ENCODE peak calls at places on chromosomes 16 and 17, in five cellular contexts. One of them, this sample, is unnamed.

GRCh38 chr17:7207120-7208001 is 12.3 kb downstream of the DLG4 start:
- DNase-seq in MV-4-11: no peak
- DNase-seq in activated T-helper 1 cell treated with anti-CD3 and anti-CD28 coated beads, Interleukin-12 subunit alpha, Interleukin-12 subunit beta, Interleukin-2, Interleukin-4 antibody, amounts not matched to agents 30 ng/mL and 10 ng/mL and 1 ng/mL, durations not matched to agents 14 hours and 24 hours and 36 hours: no peak
- DNase-seq in iris pigment epithelial cell: peak
- DNase-seq in naive thymus-derived CD4-positive, alpha-beta T cell: no peak
- DNase-seq in this sample: peak

GRCh38 chr16:88684569-88685155 is 1.6 kb downstream of the SNAI3 start:
- DNase-seq in MV-4-11: peak
- DNase-seq in activated T-helper 1 cell treated with anti-CD3 and anti-CD28 coated beads, Interleukin-12 subunit alpha, Interleukin-12 subunit beta, Interleukin-2, Interleukin-4 antibody, amounts not matched to agents 30 ng/mL and 10 ng/mL and 1 ng/mL, durations not matched to agents 14 hours and 24 hours and 36 hours: no peak
- DNase-seq in iris pigment epithelial cell: no peak
- DNase-seq in naive thymus-derived CD4-positive, alpha-beta T cell: no peak
- DNase-seq in this sample: no peak

GRCh38 chr16:57386381-57386951 is 14.2 kb downstream of the CX3CL1 start:
- DNase-seq in MV-4-11: no peak
- DNase-seq in activated T-helper 1 cell treated with anti-CD3 and anti-CD28 coated beads, Interleukin-12 subunit alpha, Interleukin-12 subunit beta, Interleukin-2, Interleukin-4 antibody, amounts not matched to agents 30 ng/mL and 10 ng/mL and 1 ng/mL, durations not matched to agents 14 hours and 24 hours and 36 hours: no peak
- DNase-seq in iris pigment epithelial cell: no peak
- DNase-seq in naive thymus-derived CD4-positive, alpha-beta T cell: no peak
- DNase-seq in this sample: peak

GRCh38 chr16:11312718-11313492 is 31.8 kb upstream of the PRM1 start:
- DNase-seq in MV-4-11: no peak
- DNase-seq in activated T-helper 1 cell treated with anti-CD3 and anti-CD28 coated beads, Interleukin-12 subunit alpha, Interleukin-12 subunit beta, Interleukin-2, Interleukin-4 antibody, amounts not matched to agents 30 ng/mL and 10 ng/mL and 1 ng/mL, durations not matched to agents 14 hours and 24 hours and 36 hours: peak
- DNase-seq in iris pigment epithelial cell: peak
- DNase-seq in naive thymus-derived CD4-positive, alpha-beta T cell: no peak
- DNase-seq in this sample: peak

GRCh38 chr16:9402293-9402865 is 310.9 kb downstream of the HAPSTR1 start:
- DNase-seq in MV-4-11: no peak
- DNase-seq in activated T-helper 1 cell treated with anti-CD3 and anti-CD28 coated beads, Interleukin-12 subunit alpha, Interleukin-12 subunit beta, Interleukin-2, Interleukin-4 antibody, amounts not matched to agents 30 ng/mL and 10 ng/mL and 1 ng/mL, durations not matched to agents 14 hours and 24 hours and 36 hours: no peak
- DNase-seq in iris pigment epithelial cell: no peak
- DNase-seq in naive thymus-derived CD4-positive, alpha-beta T cell: no peak
- DNase-seq in this sample: no peak

GRCh38 chr17:72658675-72659074 is 433.8 kb downstream of the SLC39A11 start:
- DNase-seq in MV-4-11: no peak
- DNase-seq in activated T-helper 1 cell treated with anti-CD3 and anti-CD28 coated beads, Interleukin-12 subunit alpha, Interleukin-12 subunit beta, Interleukin-2, Interleukin-4 antibody, amounts not matched to agents 30 ng/mL and 10 ng/mL and 1 ng/mL, durations not matched to agents 14 hours and 24 hours and 36 hours: no peak
- DNase-seq in iris pigment epithelial cell: no peak
- DNase-seq in naive thymus-derived CD4-positive, alpha-beta T cell: no peak
- DNase-seq in this sample: no peak

GRCh38 chr16:57748596-57748995 is 13.0 kb downstream of the KATNB1 start:
- DNase-seq in MV-4-11: no peak
- DNase-seq in activated T-helper 1 cell treated with anti-CD3 and anti-CD28 coated beads, Interleukin-12 subunit alpha, Interleukin-12 subunit beta, Interleukin-2, Interleukin-4 antibody, amounts not matched to agents 30 ng/mL and 10 ng/mL and 1 ng/mL, durations not matched to agents 14 hours and 24 hours and 36 hours: no peak
- DNase-seq in iris pigment epithelial cell: no peak
- DNase-seq in naive thymus-derived CD4-positive, alpha-beta T cell: no peak
- DNase-seq in this sample: no peak

GRCh38 chr16:8774208-8774607 is 23.2 kb downstream of the TMEM186 start:
- DNase-seq in MV-4-11: no peak
- DNase-seq in activated T-helper 1 cell treated with anti-CD3 and anti-CD28 coated beads, Interleukin-12 subunit alpha, Interleukin-12 subunit beta, Interleukin-2, Interleukin-4 antibody, amounts not matched to agents 30 ng/mL and 10 ng/mL and 1 ng/mL, durations not matched to agents 14 hours and 24 hours and 36 hours: no peak
- DNase-seq in iris pigment epithelial cell: no peak
- DNase-seq in naive thymus-derived CD4-positive, alpha-beta T cell: no peak
- DNase-seq in this sample: no peak

GRCh38 chr16:80640316-80640715 is 99.5 kb downstream of the DYNLRB2 start:
- DNase-seq in MV-4-11: no peak
- DNase-seq in activated T-helper 1 cell treated with anti-CD3 and anti-CD28 coated beads, Interleukin-12 subunit alpha, Interleukin-12 subunit beta, Interleukin-2, Interleukin-4 antibody, amounts not matched to agents 30 ng/mL and 10 ng/mL and 1 ng/mL, durations not matched to agents 14 hours and 24 hours and 36 hours: no peak
- DNase-seq in iris pigment epithelial cell: no peak
- DNase-seq in naive thymus-derived CD4-positive, alpha-beta T cell: no peak
- DNase-seq in this sample: no peak

GRCh38 chr16:1220841-1221627 is 4.0 kb downstream of the TPSG1 start:
- DNase-seq in MV-4-11: no peak
- DNase-seq in activated T-helper 1 cell treated with anti-CD3 and anti-CD28 coated beads, Interleukin-12 subunit alpha, Interleukin-12 subunit beta, Interleukin-2, Interleukin-4 antibody, amounts not matched to agents 30 ng/mL and 10 ng/mL and 1 ng/mL, durations not matched to agents 14 hours and 24 hours and 36 hours: no peak
- DNase-seq in iris pigment epithelial cell: no peak
- DNase-seq in naive thymus-derived CD4-positive, alpha-beta T cell: no peak
- DNase-seq in this sample: no peak

GRCh38 chr16:48538746-48539484 is 71.1 kb downstream of the N4BP1 start:
- DNase-seq in MV-4-11: no peak
- DNase-seq in activated T-helper 1 cell treated with anti-CD3 and anti-CD28 coated beads, Interleukin-12 subunit alpha, Interleukin-12 subunit beta, Interleukin-2, Interleukin-4 antibody, amounts not matched to agents 30 ng/mL and 10 ng/mL and 1 ng/mL, durations not matched to agents 14 hours and 24 hours and 36 hours: no peak
- DNase-seq in iris pigment epithelial cell: no peak
- DNase-seq in naive thymus-derived CD4-positive, alpha-beta T cell: no peak
- DNase-seq in this sample: peak

GRCh38 chr16:69365901-69366300 is 14.3 kb upstream of the TMED6 start:
- DNase-seq in MV-4-11: no peak
- DNase-seq in activated T-helper 1 cell treated with anti-CD3 and anti-CD28 coated beads, Interleukin-12 subunit alpha, Interleukin-12 subunit beta, Interleukin-2, Interleukin-4 antibody, amounts not matched to agents 30 ng/mL and 10 ng/mL and 1 ng/mL, durations not matched to agents 14 hours and 24 hours and 36 hours: no peak
- DNase-seq in iris pigment epithelial cell: peak
- DNase-seq in naive thymus-derived CD4-positive, alpha-beta T cell: no peak
- DNase-seq in this sample: peak

GRCh38 chr17:67174190-67174589 is 70.8 kb downstream of the HELZ start:
- DNase-seq in MV-4-11: no peak
- DNase-seq in activated T-helper 1 cell treated with anti-CD3 and anti-CD28 coated beads, Interleukin-12 subunit alpha, Interleukin-12 subunit beta, Interleukin-2, Interleukin-4 antibody, amounts not matched to agents 30 ng/mL and 10 ng/mL and 1 ng/mL, durations not matched to agents 14 hours and 24 hours and 36 hours: no peak
- DNase-seq in iris pigment epithelial cell: no peak
- DNase-seq in naive thymus-derived CD4-positive, alpha-beta T cell: no peak
- DNase-seq in this sample: no peak

GRCh38 chr17:59811209-59811608 is 81.5 kb downstream of the TUBD1 start:
- DNase-seq in MV-4-11: no peak
- DNase-seq in activated T-helper 1 cell treated with anti-CD3 and anti-CD28 coated beads, Interleukin-12 subunit alpha, Interleukin-12 subunit beta, Interleukin-2, Interleukin-4 antibody, amounts not matched to agents 30 ng/mL and 10 ng/mL and 1 ng/mL, durations not matched to agents 14 hours and 24 hours and 36 hours: no peak
- DNase-seq in iris pigment epithelial cell: peak
- DNase-seq in naive thymus-derived CD4-positive, alpha-beta T cell: no peak
- DNase-seq in this sample: no peak

GRCh38 chr16:24851700-24852099 is 5.9 kb downstream of the SLC5A11 start:
- DNase-seq in MV-4-11: no peak
- DNase-seq in activated T-helper 1 cell treated with anti-CD3 and anti-CD28 coated beads, Interleukin-12 subunit alpha, Interleukin-12 subunit beta, Interleukin-2, Interleukin-4 antibody, amounts not matched to agents 30 ng/mL and 10 ng/mL and 1 ng/mL, durations not matched to agents 14 hours and 24 hours and 36 hours: no peak
- DNase-seq in iris pigment epithelial cell: peak
- DNase-seq in naive thymus-derived CD4-positive, alpha-beta T cell: no peak
- DNase-seq in this sample: peak

GRCh38 chr17:67818110-67819002 is 6.9 kb upstream of the BPTF start:
- DNase-seq in MV-4-11: peak
- DNase-seq in activated T-helper 1 cell treated with anti-CD3 and anti-CD28 coated beads, Interleukin-12 subunit alpha, Interleukin-12 subunit beta, Interleukin-2, Interleukin-4 antibody, amounts not matched to agents 30 ng/mL and 10 ng/mL and 1 ng/mL, durations not matched to agents 14 hours and 24 hours and 36 hours: no peak
- DNase-seq in iris pigment epithelial cell: no peak
- DNase-seq in naive thymus-derived CD4-positive, alpha-beta T cell: no peak
- DNase-seq in this sample: no peak

GRCh38 chr16:70738083-70738977 is 52.5 kb upstream of the MTSS2 start:
- DNase-seq in MV-4-11: peak
- DNase-seq in activated T-helper 1 cell treated with anti-CD3 and anti-CD28 coated beads, Interleukin-12 subunit alpha, Interleukin-12 subunit beta, Interleukin-2, Interleukin-4 antibody, amounts not matched to agents 30 ng/mL and 10 ng/mL and 1 ng/mL, durations not matched to agents 14 hours and 24 hours and 36 hours: no peak
- DNase-seq in iris pigment epithelial cell: peak
- DNase-seq in naive thymus-derived CD4-positive, alpha-beta T cell: no peak
- DNase-seq in this sample: peak

This sample was measured in fibroblast of villous mesenchyme.